ENCODE peak calls at places on chromosomes 7 and 10, in eight cellular contexts. W is kidney, M is colonic mucosa, Z is A549, I is tibial artery, R is fibroblast of pulmonary artery, Q is GM12865, C is bronchial epithelial cell. Y is an unnamed sample.
A peak's percentile ranks its signal among the peaks of the same experiment; 100 is the strongest.

GRCh38 chr7:73899731-73900142 is 38.8 kb downstream of the TMEM270 start:
- DNase-seq in W (peak; percentile 48), M (peak; percentile 51), Z (no peak), I (peak; percentile 97), R (peak; percentile 35), Q (no peak), C (no peak), Y (no peak)

GRCh38 chr10:110356628-110357245 is 52.0 kb upstream of the SMNDC1 start:
- DNase-seq in W (peak; percentile 95), M (peak; percentile 29), Z (peak; percentile 58), I (no peak), R (peak; percentile 76), Q (peak; percentile 99), C (peak; percentile 86), Y (no peak)

GRCh38 chr10:98414578-98414931 is 427 bp downstream of the PYROXD2 start:
- DNase-seq in W (no peak), M (no peak), Z (no peak), I (no peak), R (no peak), Q (no peak), C (no peak), Y (no peak)

GRCh38 chr7:69277361-69277760 is 320.9 kb upstream of the AUTS2 start:
- DNase-seq in W (no peak), M (no peak), Z (no peak), I (no peak), R (no peak), Q (no peak), C (no peak), Y (no peak)

GRCh38 chr10:13613519-13613918 is 26.8 kb downstream of the PRPF18 start:
- DNase-seq in W (no peak), M (no peak), Z (peak; percentile 30), I (no peak), R (peak; percentile 74), Q (peak; percentile 44), C (peak; percentile 30), Y (peak; percentile 54)

GRCh38 chr10:72910705-72911104 is 17.2 kb downstream of the OIT3 start:
- DNase-seq in W (no peak), M (no peak), Z (no peak), I (no peak), R (no peak), Q (no peak), C (no peak), Y (no peak)

GRCh38 chr7:130902755-130903357 is 168.8 kb upstream of the KLF14 start:
- DNase-seq in W (no peak), M (no peak), Z (no peak), I (no peak), R (no peak), Q (no peak), C (no peak), Y (no peak)

GRCh38 chr7:70143089-70144044 is 545.1 kb downstream of the AUTS2 start:
- DNase-seq in W (no peak), M (no peak), Z (no peak), I (no peak), R (no peak), Q (no peak), C (no peak), Y (no peak)

GRCh38 chr7:22559829-22560489 is 60.0 kb upstream of the STEAP1B start:
- DNase-seq in W (no peak), M (peak; percentile 66), Z (peak; percentile 80), I (peak; percentile 78), R (peak; percentile 92), Q (peak; percentile 84), C (peak; percentile 64), Y (peak; percentile 67)

GRCh38 chr10:88848499-88848898 is 3.1 kb downstream of the ANKRD22 start:
- DNase-seq in W (no peak), M (no peak), Z (peak; percentile 39), I (no peak), R (peak; percentile 70), Q (peak; percentile 20), C (peak; percentile 94), Y (no peak)

GRCh38 chr7:7519528-7519927 is 16.1 kb downstream of the COL28A1 start:
- DNase-seq in W (no peak), M (no peak), Z (peak; percentile 13), I (no peak), R (no peak), Q (no peak), C (peak; percentile 10), Y (no peak)

GRCh38 chr10:27838291-27838690 is 92.7 kb upstream of the MKX start:
- DNase-seq in W (no peak), M (no peak), Z (no peak), I (no peak), R (no peak), Q (no peak), C (no peak), Y (no peak)

GRCh38 chr10:117175215-117175900 is 21.9 kb upstream of the KCNK18 start:
- DNase-seq in W (peak; percentile 76), M (peak; percentile 35), Z (peak; percentile 24), I (no peak), R (no peak), Q (no peak), C (no peak), Y (no peak)

GRCh38 chr10:49066944-49067730 is 48.2 kb downstream of the VSTM4 start:
- DNase-seq in W (no peak), M (no peak), Z (no peak), I (no peak), R (no peak), Q (no peak), C (no peak), Y (no peak)

GRCh38 chr10:31830887-31831286 is 97.7 kb downstream of the ARHGAP12 start:
- DNase-seq in W (no peak), M (no peak), Z (no peak), I (no peak), R (peak; percentile 40), Q (no peak), C (peak; percentile 5), Y (no peak)

GRCh38 chr7:127578036-127578684 is 7.2 kb downstream of the GCC1 start:
- DNase-seq in W (no peak), M (no peak), Z (peak; percentile 43), I (no peak), R (peak; percentile 33), Q (no peak), C (peak; percentile 29), Y (no peak)

GRCh38 chr10:88064608-88065383 is 201.4 kb downstream of the PTEN start:
- DNase-seq in W (no peak), M (peak; percentile 54), Z (no peak), I (peak; percentile 75), R (peak; percentile 69), Q (peak; percentile 99), C (no peak), Y (peak; percentile 98)

GRCh38 chr7:69208848-69209247 is 389.4 kb upstream of the AUTS2 start:
- DNase-seq in W (no peak), M (no peak), Z (no peak), I (no peak), R (no peak), Q (peak; percentile 80), C (no peak), Y (no peak)

GRCh38 chr10:113922787-113923570 is 68.5 kb downstream of the NHLRC2 start:
- DNase-seq in W (no peak), M (no peak), Z (no peak), I (no peak), R (no peak), Q (peak; percentile 41), C (no peak), Y (no peak)

GRCh38 chr10:85061401-85061800 is 733.0 kb downstream of the CCSER2 start:
- DNase-seq in W (no peak), M (no peak), Z (no peak), I (no peak), R (no peak), Q (no peak), C (no peak), Y (no peak)

DNA sequence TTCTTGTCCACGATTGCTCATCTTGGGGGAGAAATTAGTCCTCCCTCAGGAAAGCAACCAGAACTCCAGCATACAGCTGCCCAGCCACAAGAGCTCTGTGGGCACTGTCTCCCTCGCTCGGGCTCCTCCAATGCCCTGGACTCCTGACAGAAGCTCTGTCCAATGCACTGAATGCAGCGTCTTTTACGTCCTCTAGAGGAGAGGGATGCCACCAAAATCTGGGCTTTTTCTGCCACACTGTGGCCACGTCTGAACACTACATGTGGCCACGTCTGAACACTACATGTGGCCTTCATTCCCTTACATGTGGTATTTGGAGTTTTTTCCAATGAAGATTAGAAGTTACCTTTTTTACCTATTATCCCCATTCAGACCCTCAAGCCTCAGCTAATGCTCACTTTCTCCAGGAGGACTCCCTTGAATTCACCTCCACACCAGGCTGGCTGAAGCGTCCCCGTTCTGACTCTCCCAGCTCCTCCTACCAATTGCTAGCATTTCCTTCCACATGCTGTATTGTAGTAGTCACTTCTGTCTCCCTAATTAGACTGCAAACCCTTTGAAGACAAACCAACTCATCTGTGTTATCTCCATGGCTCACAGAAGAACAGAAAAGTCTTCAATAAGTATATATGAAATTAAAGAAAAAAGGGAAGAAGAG is 134.3 kb upstream of the PDE1C start:
- DNase-seq in W (no peak), M (peak; percentile 33), Z (peak; percentile 91), I (peak; percentile 87), R (peak; percentile 81), Q (peak; percentile 64), C (peak; percentile 65), Y (peak; percentile 46)
- H3K4me3 ChIP-seq in W (peak overlapping the region; percentile 12), M (peak overlapping the region; percentile 1), Z (peak overlapping the region; percentile 19), I (peak overlapping the region; percentile 43), R (peak overlapping the region; percentile 10), Q (no peak overlapping the region), C (no peak overlapping the region), Y (no peak overlapping the region)

GRCh38 chr7:30286749-30287148 is 2.4 kb downstream of the ZNRF2 start:
- DNase-seq in W (no peak), M (no peak), Z (no peak), I (no peak), R (no peak), Q (no peak), C (no peak), Y (no peak)

GRCh38 chr7:30282735-30283134 is 1.7 kb upstream of the ZNRF2 start:
- DNase-seq in W (no peak), M (no peak), Z (no peak), I (no peak), R (no peak), Q (no peak), C (no peak), Y (no peak)

GRCh38 chr7:30285531-30286284 is 1.3 kb downstream of the ZNRF2 start:
- DNase-seq in W (peak; percentile 82), M (peak; percentile 53), Z (peak; percentile 59), I (peak; percentile 70), R (peak; percentile 63), Q (peak; percentile 87), C (peak; percentile 44), Y (peak; percentile 72)

GRCh38 chr7:30284298-30285066 is at the start of gene ZNRF2:
- DNase-seq in W (peak; percentile 100), M (peak; percentile 98), Z (peak; percentile 100), I (peak; percentile 100), R (peak; percentile 99), Q (peak; percentile 100), C (peak; percentile 98), Y (peak; percentile 99)

GRCh38 chr7:30285067-30285530 is 702 bp downstream of the ZNRF2 start:
- DNase-seq in W (no peak), M (no peak), Z (no peak), I (peak; percentile 68), R (peak; percentile 31), Q (peak; percentile 67), C (no peak), Y (no peak)
- H3K4me3 ChIP-seq in W (peak overlapping the region; percentile 77), M (peak overlapping the region; percentile 78), Z (peak overlapping the region; percentile 92), I (peak overlapping the region; percentile 96), R (peak overlapping the region; percentile 82), Q (peak overlapping the region; percentile 66), C (peak overlapping the region; percentile 72), Y (peak overlapping the region; percentile 77)

GRCh38 chr10:15083674-15084501 is 4.7 kb downstream of the ACBD7 start:
- DNase-seq in W (no peak), M (no peak), Z (no peak), I (no peak), R (no peak), Q (no peak), C (no peak), Y (no peak)
- H3K4me3 ChIP-seq in W (peak overlapping the region; percentile 70), M (peak overlapping the region; percentile 25), Z (peak overlapping the region; percentile 33), I (peak overlapping the region; percentile 58), R (peak overlapping the region; percentile 60), Q (no peak overlapping the region), C (peak overlapping the region; percentile 22), Y (no peak overlapping the region)

GRCh38 chr7:151124899-151125399 is 38.7 kb downstream of the AGAP3 start:
- DNase-seq in W (no peak), M (no peak), Z (no peak), I (no peak), R (no peak), Q (no peak), C (no peak), Y (no peak)
- H3K4me3 ChIP-seq in W (peak overlapping the region; percentile 46), M (peak overlapping the region; percentile 37), Z (no peak overlapping the region), I (peak overlapping the region; percentile 60), R (no peak overlapping the region), Q (no peak overlapping the region), C (no peak overlapping the region), Y (no peak overlapping the region)

Y was measured in Jurkat, Clone E6-1.